ENCODE peak calls at places on chromosome 2, in six cellular contexts. One of them, this sample, is unnamed.

GRCh38 chr2:12498703-12499102 is 218.0 kb upstream of the TRIB2 start:
- DNase-seq in testis: no peak
- DNase-seq in pancreas: no peak
- DNase-seq in ovary: no peak
- DNase-seq in CD8-positive, alpha-beta T cell: no peak
- DNase-seq in GM23338: no peak
- DNase-seq in this sample: no peak

GRCh38 chr2:134252092-134252775 is 1.6 kb upstream of the MGAT5 start:
- DNase-seq in GM23338: no peak
- DNase-seq in testis: no peak
- DNase-seq in pancreas: no peak
- DNase-seq in CD8-positive, alpha-beta T cell: no peak
- DNase-seq in ovary: no peak
- DNase-seq in this sample: no peak

GRCh38 chr2:164073053-164073757 is 337.4 kb upstream of the FIGN start:
- DNase-seq in pancreas: no peak
- DNase-seq in CD8-positive, alpha-beta T cell: no peak
- DNase-seq in testis: no peak
- DNase-seq in ovary: no peak
- DNase-seq in GM23338: no peak
- DNase-seq in this sample: no peak

GRCh38 chr2:46942143-46942526 is 26.5 kb upstream of the MCFD2 start:
- DNase-seq in CD8-positive, alpha-beta T cell: peak; percentile 74
- DNase-seq in pancreas: peak; percentile 64
- DNase-seq in ovary: peak; percentile 48
- DNase-seq in GM23338: no peak
- DNase-seq in testis: peak; percentile 41
- DNase-seq in this sample: peak; percentile 12

GRCh38 chr2:239234826-239235175 is 166.0 kb downstream of the HDAC4 start:
- DNase-seq in pancreas: no peak
- DNase-seq in ovary: no peak
- DNase-seq in testis: no peak
- DNase-seq in GM23338: no peak
- DNase-seq in CD8-positive, alpha-beta T cell: no peak
- DNase-seq in this sample: no peak

GRCh38 chr2:190663839-190664238 is 15.0 kb downstream of the NAB1 start:
- DNase-seq in testis: no peak
- DNase-seq in CD8-positive, alpha-beta T cell: no peak
- DNase-seq in pancreas: no peak
- DNase-seq in GM23338: no peak
- DNase-seq in ovary: no peak
- DNase-seq in this sample: no peak

GRCh38 chr2:101714098-101714497 is 16.6 kb downstream of the MAP4K4 start:
- DNase-seq in ovary: no peak
- DNase-seq in GM23338: no peak
- DNase-seq in pancreas: no peak
- DNase-seq in testis: no peak
- DNase-seq in CD8-positive, alpha-beta T cell: no peak
- DNase-seq in this sample: no peak

GRCh38 chr2:81194176-81194575 is 889.6 kb upstream of the LRRTM1 start:
- DNase-seq in CD8-positive, alpha-beta T cell: no peak
- DNase-seq in pancreas: no peak
- DNase-seq in ovary: no peak
- DNase-seq in GM23338: no peak
- DNase-seq in testis: no peak
- DNase-seq in this sample: no peak

GRCh38 chr2:202032841-202033316 is 776 bp upstream of the FZD7 start:
- DNase-seq in GM23338: peak; percentile 76
- DNase-seq in ovary: peak; percentile 84
- DNase-seq in testis: peak; percentile 49
- DNase-seq in CD8-positive, alpha-beta T cell: peak; percentile 28
- DNase-seq in pancreas: peak; percentile 42
- DNase-seq in this sample: peak; percentile 74

GRCh38 chr2:152449578-152449977 is 114.6 kb downstream of the FMNL2 start:
- DNase-seq in testis: no peak
- DNase-seq in GM23338: no peak
- DNase-seq in CD8-positive, alpha-beta T cell: no peak
- DNase-seq in pancreas: no peak
- DNase-seq in ovary: no peak
- DNase-seq in this sample: no peak

GRCh38 chr2:120344214-120344990 is 1.5 kb upstream of the INHBB start:
- DNase-seq in pancreas: no peak
- DNase-seq in testis: peak; percentile 63
- DNase-seq in GM23338: peak; percentile 40
- DNase-seq in ovary: peak; percentile 44
- DNase-seq in CD8-positive, alpha-beta T cell: no peak
- DNase-seq in this sample: peak; percentile 34

GRCh38 chr2:9124231-9124651 is 82.4 kb upstream of the ASAP2 start:
- DNase-seq in CD8-positive, alpha-beta T cell: no peak
- DNase-seq in GM23338: no peak
- DNase-seq in pancreas: no peak
- DNase-seq in testis: no peak
- DNase-seq in ovary: no peak
- DNase-seq in this sample: no peak

GRCh38 chr2:218398437-218399390 is 954 bp upstream of the CTDSP1 start:
- DNase-seq in CD8-positive, alpha-beta T cell: peak; percentile 64
- DNase-seq in pancreas: peak; percentile 73
- DNase-seq in ovary: peak; percentile 88
- DNase-seq in testis: peak; percentile 66
- DNase-seq in GM23338: peak; percentile 56
- DNase-seq in this sample: peak; percentile 87

GRCh38 chr2:37282746-37283145 is 41.9 kb downstream of the PRKD3 start:
- DNase-seq in pancreas: no peak
- DNase-seq in ovary: no peak
- DNase-seq in CD8-positive, alpha-beta T cell: no peak
- DNase-seq in testis: no peak
- DNase-seq in GM23338: no peak
- DNase-seq in this sample: no peak

GRCh38 chr2:142693171-142693950 is 184.1 kb upstream of the KYNU start:
- DNase-seq in testis: no peak
- DNase-seq in GM23338: peak; percentile 9
- DNase-seq in CD8-positive, alpha-beta T cell: no peak
- DNase-seq in pancreas: no peak
- DNase-seq in ovary: no peak
- DNase-seq in this sample: no peak

GRCh38 chr2:53424902-53425301 is 342.7 kb upstream of the CHAC2 start:
- DNase-seq in GM23338: no peak
- DNase-seq in testis: no peak
- DNase-seq in ovary: no peak
- DNase-seq in CD8-positive, alpha-beta T cell: no peak
- DNase-seq in pancreas: no peak
- DNase-seq in this sample: no peak

GRCh38 chr2:106053116-106053515 is 141.0 kb downstream of the UXS1 start:
- DNase-seq in ovary: no peak
- DNase-seq in CD8-positive, alpha-beta T cell: no peak
- DNase-seq in GM23338: no peak
- DNase-seq in testis: no peak
- DNase-seq in pancreas: no peak
- DNase-seq in this sample: no peak

GRCh38 chr2:231464576-231465540 is 574 bp upstream of the NCL start:
- DNase-seq in CD8-positive, alpha-beta T cell: peak; percentile 95
- DNase-seq in GM23338: peak; percentile 99
- DNase-seq in testis: peak; percentile 36
- DNase-seq in ovary: peak; percentile 99
- DNase-seq in pancreas: peak; percentile 97
- DNase-seq in this sample: peak; percentile 99

GRCh38 chr2:33730801-33731200 is 131.7 kb upstream of the FAM98A start:
- DNase-seq in pancreas: no peak
- DNase-seq in ovary: no peak
- DNase-seq in GM23338: no peak
- DNase-seq in CD8-positive, alpha-beta T cell: no peak
- DNase-seq in testis: no peak
- DNase-seq in this sample: no peak

GRCh38 chr2:60352491-60353405 is 200.7 kb downstream of the BCL11A start:
- DNase-seq in ovary: no peak
- DNase-seq in GM23338: no peak
- DNase-seq in pancreas: no peak
- DNase-seq in testis: no peak
- DNase-seq in CD8-positive, alpha-beta T cell: no peak
- DNase-seq in this sample: no peak

GRCh38 chr2:8300905-8301304 is 381.0 kb upstream of the ID2 start:
- DNase-seq in ovary: no peak
- DNase-seq in pancreas: no peak
- DNase-seq in GM23338: no peak
- DNase-seq in CD8-positive, alpha-beta T cell: no peak
- DNase-seq in testis: no peak
- DNase-seq in this sample: no peak

GRCh38 chr2:195768454-195768853 is 111.4 kb downstream of the SLC39A10 start:
- DNase-seq in CD8-positive, alpha-beta T cell: no peak
- DNase-seq in GM23338: no peak
- DNase-seq in testis: no peak
- DNase-seq in ovary: no peak
- DNase-seq in pancreas: no peak
- DNase-seq in this sample: no peak

GRCh38 chr2:146417942-146418341 is 1426.9 kb upstream of the ACVR2A start:
- DNase-seq in GM23338: no peak
- DNase-seq in ovary: no peak
- DNase-seq in testis: no peak
- DNase-seq in pancreas: no peak
- DNase-seq in CD8-positive, alpha-beta T cell: no peak
- DNase-seq in this sample: no peak

GRCh38 chr2:227877359-227878309 is 6.2 kb downstream of the DAW1 start:
- DNase-seq in testis: no peak
- DNase-seq in CD8-positive, alpha-beta T cell: no peak
- DNase-seq in ovary: no peak
- DNase-seq in GM23338: no peak
- DNase-seq in pancreas: no peak
- DNase-seq in this sample: peak; percentile 61

GRCh38 chr2:84231474-84231873 is 227.6 kb downstream of the SUCLG1 start:
- DNase-seq in pancreas: no peak
- DNase-seq in ovary: no peak
- DNase-seq in GM23338: no peak
- DNase-seq in testis: no peak
- DNase-seq in CD8-positive, alpha-beta T cell: no peak
- DNase-seq in this sample: no peak

GRCh38 chr2:57959380-57959779 is 87.2 kb upstream of the VRK2 start:
- DNase-seq in ovary: no peak
- DNase-seq in GM23338: peak; percentile 9
- DNase-seq in testis: no peak
- DNase-seq in pancreas: no peak
- DNase-seq in CD8-positive, alpha-beta T cell: no peak
- DNase-seq in this sample: no peak

GRCh38 chr2:11017921-11018320 is 106.2 kb downstream of the KCNF1 start:
- DNase-seq in GM23338: no peak
- DNase-seq in ovary: no peak
- DNase-seq in CD8-positive, alpha-beta T cell: no peak
- DNase-seq in testis: no peak
- DNase-seq in pancreas: no peak
- DNase-seq in this sample: no peak

GRCh38 chr2:84866121-84866520 is 14.8 kb downstream of the TRABD2A start:
- DNase-seq in CD8-positive, alpha-beta T cell: no peak
- DNase-seq in ovary: no peak
- DNase-seq in pancreas: no peak
- DNase-seq in GM23338: no peak
- DNase-seq in testis: no peak
- DNase-seq in this sample: peak; percentile 36

DNA sequence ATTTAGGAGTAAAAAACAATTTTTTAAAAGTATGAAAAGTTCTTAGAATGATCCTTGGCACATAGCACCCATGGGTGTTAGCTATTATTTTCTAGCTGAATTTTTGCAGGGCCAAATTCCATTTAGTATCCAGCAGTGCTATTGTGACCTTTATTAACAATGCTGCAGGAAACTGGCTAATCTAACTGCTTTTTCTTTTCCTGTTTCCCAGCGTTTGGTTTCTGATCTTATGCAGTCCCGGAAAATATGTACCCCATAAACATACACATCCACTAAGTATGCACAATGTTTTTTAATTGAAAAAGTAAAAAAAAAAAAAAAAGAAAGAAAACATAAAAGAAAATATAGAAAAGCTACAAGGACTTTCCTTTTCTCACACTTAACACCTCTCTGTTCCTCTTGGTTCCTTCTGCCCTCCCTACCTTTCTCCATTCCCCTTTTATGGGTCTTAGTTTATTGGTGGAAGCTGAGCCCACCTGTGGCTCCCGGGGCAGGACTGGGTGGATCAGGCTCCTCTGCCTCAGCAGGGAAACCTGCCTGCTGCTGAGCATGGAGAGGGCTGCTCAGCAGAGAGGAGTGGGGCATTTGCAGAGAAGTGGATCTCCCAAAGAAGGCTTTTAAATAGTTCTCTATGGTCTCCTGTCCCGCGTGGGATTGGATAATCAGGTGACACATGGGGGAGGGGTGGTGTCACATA is 9.3 kb upstream of the SLC16A14 start:
- DNase-seq in pancreas: no peak
- DNase-seq in testis: no peak
- DNase-seq in GM23338: no peak
- DNase-seq in CD8-positive, alpha-beta T cell: no peak
- DNase-seq in ovary: no peak
- DNase-seq in this sample: no peak
- H3K27ac ChIP-seq in pancreas: no peak overlapping the region
- H3K27ac ChIP-seq in testis: no peak overlapping the region
- H3K27ac ChIP-seq in GM23338: no peak overlapping the region
- H3K27ac ChIP-seq in CD8-positive, alpha-beta T cell: no peak overlapping the region
- H3K27ac ChIP-seq in ovary: no peak overlapping the region
- H3K27ac ChIP-seq in this sample: no peak overlapping the region

GRCh38 chr2:54862229-54862628 is 138.8 kb downstream of the EML6 start:
- DNase-seq in pancreas: no peak
- DNase-seq in testis: no peak
- DNase-seq in CD8-positive, alpha-beta T cell: no peak
- DNase-seq in GM23338: no peak
- DNase-seq in ovary: no peak
- DNase-seq in this sample: no peak

GRCh38 chr2:54858021-54858681 is 134.7 kb downstream of the EML6 start:
- DNase-seq in GM23338: no peak
- DNase-seq in testis: no peak
- DNase-seq in pancreas: no peak
- DNase-seq in ovary: no peak
- DNase-seq in CD8-positive, alpha-beta T cell: no peak
- DNase-seq in this sample: no peak

GRCh38 chr2:54859997-54860701 is 136.7 kb downstream of the EML6 start:
- DNase-seq in GM23338: no peak
- DNase-seq in CD8-positive, alpha-beta T cell: no peak
- DNase-seq in pancreas: no peak
- DNase-seq in testis: no peak
- DNase-seq in ovary: no peak
- DNase-seq in this sample: peak; percentile 64

GRCh38 chr2:54862742-54863141 is 139.3 kb downstream of the EML6 start:
- DNase-seq in GM23338: peak; percentile 17
- DNase-seq in ovary: no peak
- DNase-seq in CD8-positive, alpha-beta T cell: no peak
- DNase-seq in testis: no peak
- DNase-seq in pancreas: no peak
- DNase-seq in this sample: no peak

GRCh38 chr2:54859416-54859815 is 136.0 kb downstream of the EML6 start:
- DNase-seq in GM23338: no peak
- DNase-seq in CD8-positive, alpha-beta T cell: no peak
- DNase-seq in ovary: no peak
- DNase-seq in testis: no peak
- DNase-seq in pancreas: no peak
- DNase-seq in this sample: no peak
- TF ChIP-seq CTCF in GM23338: no peak
- TF ChIP-seq CTCF in CD8-positive, alpha-beta T cell: no peak
- TF ChIP-seq CTCF in ovary: no peak
- TF ChIP-seq CTCF in testis: no peak
- TF ChIP-seq CTCF in pancreas: no peak
- TF ChIP-seq CTCF in this sample: no peak

GRCh38 chr2:3665886-3666612 is 8.0 kb downstream of the ALLC start:
- DNase-seq in pancreas: peak; percentile 1
- DNase-seq in testis: no peak
- DNase-seq in GM23338: no peak
- DNase-seq in CD8-positive, alpha-beta T cell: no peak
- DNase-seq in ovary: no peak
- DNase-seq in this sample: no peak
- H3K4me1 ChIP-seq in pancreas: no peaks in the 10 kb centered on the region
- H3K4me1 ChIP-seq in testis: no peaks in the 10 kb centered on the region
- H3K4me1 ChIP-seq in GM23338: peaks cover 4% of the 10 kb centered on the region
- H3K4me1 ChIP-seq in CD8-positive, alpha-beta T cell: no peaks in the 10 kb centered on the region
- H3K4me1 ChIP-seq in ovary: no peaks in the 10 kb centered on the region
- H3K4me1 ChIP-seq in this sample: no peaks in the 10 kb centered on the region

GRCh38 chr2:182359027-182360011 is 67.5 kb downstream of the PDE1A start:
- DNase-seq in pancreas: no peak
- DNase-seq in ovary: no peak
- DNase-seq in CD8-positive, alpha-beta T cell: no peak
- DNase-seq in GM23338: no peak
- DNase-seq in testis: no peak
- DNase-seq in this sample: no peak
- H3K27ac ChIP-seq in pancreas: peak overlapping the region; percentile 15
- H3K27ac ChIP-seq in ovary: no peak overlapping the region
- H3K27ac ChIP-seq in CD8-positive, alpha-beta T cell: no peak overlapping the region
- H3K27ac ChIP-seq in GM23338: no peak overlapping the region
- H3K27ac ChIP-seq in testis: no peak overlapping the region
- H3K27ac ChIP-seq in this sample: no peak overlapping the region

This sample was measured in cardiac muscle cell.